ENCODE peak calls at places on chromosomes 2 and 18, in five cellular contexts. One of them, this sample, is unnamed.

GRCh38 chr2:46650556-46651001 is 171.2 kb downstream of the TMEM247 start:
- DNase-seq in upper lobe of right lung: no peak
- DNase-seq in IMR-90: peak; percentile 90
- DNase-seq in fibroblast of lung: peak; percentile 90
- DNase-seq in EL: peak; percentile 80
- DNase-seq in this sample: peak; percentile 43

GRCh38 chr2:96148410-96149217 is 3.4 kb upstream of the DUSP2 start:
- DNase-seq in upper lobe of right lung: peak; percentile 84
- DNase-seq in IMR-90: peak; percentile 96
- DNase-seq in fibroblast of lung: peak; percentile 90
- DNase-seq in EL: peak; percentile 88
- DNase-seq in this sample: no peak

GRCh38 chr2:60552851-60553495 is 481 bp downstream of the BCL11A start:
- DNase-seq in upper lobe of right lung: no peak
- DNase-seq in IMR-90: no peak
- DNase-seq in fibroblast of lung: no peak
- DNase-seq in EL: no peak
- DNase-seq in this sample: peak; percentile 64

GRCh38 chr2:3270095-3270478 is 107.5 kb downstream of the EIPR1 start:
- DNase-seq in upper lobe of right lung: peak; percentile 22
- DNase-seq in IMR-90: no peak
- DNase-seq in fibroblast of lung: no peak
- DNase-seq in EL: no peak
- DNase-seq in this sample: no peak

GRCh38 chr18:79560042-79560860 is 119.4 kb upstream of the CTDP1 start:
- DNase-seq in upper lobe of right lung: peak; percentile 59
- DNase-seq in IMR-90: no peak
- DNase-seq in fibroblast of lung: no peak
- DNase-seq in EL: no peak
- DNase-seq in this sample: no peak

GRCh38 chr2:148642891-148643416 is 1.6 kb upstream of the EPC2 start:
- DNase-seq in upper lobe of right lung: no peak
- DNase-seq in IMR-90: no peak
- DNase-seq in fibroblast of lung: peak; percentile 94
- DNase-seq in EL: peak; percentile 32
- DNase-seq in this sample: no peak

GRCh38 chr2:214069254-214069653 is 341.6 kb upstream of the VWC2L start:
- DNase-seq in upper lobe of right lung: no peak
- DNase-seq in IMR-90: peak; percentile 93
- DNase-seq in fibroblast of lung: peak; percentile 86
- DNase-seq in EL: peak; percentile 95
- DNase-seq in this sample: no peak

GRCh38 chr2:24919977-24920812 is at the start of gene ADCY3:
- DNase-seq in upper lobe of right lung: peak; percentile 78
- DNase-seq in IMR-90: peak; percentile 29
- DNase-seq in fibroblast of lung: peak; percentile 40
- DNase-seq in EL: peak; percentile 53
- DNase-seq in this sample: peak; percentile 45

GRCh38 chr2:128724994-128725393 is 406.3 kb upstream of the HS6ST1 start:
- DNase-seq in upper lobe of right lung: no peak
- DNase-seq in IMR-90: no peak
- DNase-seq in fibroblast of lung: no peak
- DNase-seq in EL: no peak
- DNase-seq in this sample: no peak

GRCh38 chr18:79786781-79787526 is 10.8 kb upstream of the KCNG2 start:
- DNase-seq in upper lobe of right lung: peak; percentile 40
- DNase-seq in IMR-90: peak; percentile 66
- DNase-seq in fibroblast of lung: peak; percentile 58
- DNase-seq in EL: peak; percentile 67
- DNase-seq in this sample: no peak

GRCh38 chr2:27720004-27720551 is 51.4 kb upstream of the MRPL33 start:
- DNase-seq in upper lobe of right lung: no peak
- DNase-seq in IMR-90: peak; percentile 98
- DNase-seq in fibroblast of lung: peak; percentile 96
- DNase-seq in EL: peak; percentile 95
- DNase-seq in this sample: no peak

GRCh38 chr2:42928692-42929576 is 136.6 kb upstream of the HAAO start:
- DNase-seq in upper lobe of right lung: peak; percentile 57
- DNase-seq in IMR-90: peak; percentile 47
- DNase-seq in fibroblast of lung: peak; percentile 43
- DNase-seq in EL: peak; percentile 25
- DNase-seq in this sample: no peak

GRCh38 chr2:186575302-186575701 is 14.6 kb upstream of the ITGAV start:
- DNase-seq in upper lobe of right lung: no peak
- DNase-seq in IMR-90: peak; percentile 99
- DNase-seq in fibroblast of lung: peak; percentile 99
- DNase-seq in EL: peak; percentile 96
- DNase-seq in this sample: no peak

GRCh38 chr2:207692206-207693065 is 19.0 kb upstream of the CCNYL1 start:
- DNase-seq in upper lobe of right lung: peak; percentile 73
- DNase-seq in IMR-90: peak; percentile 4
- DNase-seq in fibroblast of lung: peak; percentile 14
- DNase-seq in EL: peak; percentile 32
- DNase-seq in this sample: no peak

GRCh38 chr2:127674241-127675209 is 805 bp downstream of the LIMS2 start:
- DNase-seq in upper lobe of right lung: no peak
- DNase-seq in IMR-90: no peak
- DNase-seq in fibroblast of lung: no peak
- DNase-seq in EL: peak; percentile 40
- DNase-seq in this sample: no peak

GRCh38 chr18:74040459-74041332 is 106.9 kb downstream of the FBXO15 start:
- DNase-seq in upper lobe of right lung: peak; percentile 85
- DNase-seq in IMR-90: peak; percentile 11
- DNase-seq in fibroblast of lung: no peak
- DNase-seq in EL: peak; percentile 23
- DNase-seq in this sample: no peak

GRCh38 chr2:10385933-10386773 is 62.0 kb downstream of the ODC1 start:
- DNase-seq in upper lobe of right lung: no peak
- DNase-seq in IMR-90: peak; percentile 75
- DNase-seq in fibroblast of lung: peak; percentile 69
- DNase-seq in EL: peak; percentile 76
- DNase-seq in this sample: no peak

GRCh38 chr18:11502368-11502767 is 107.0 kb upstream of the SLC35G4 start:
- DNase-seq in upper lobe of right lung: no peak
- DNase-seq in IMR-90: peak; percentile 83
- DNase-seq in fibroblast of lung: peak; percentile 35
- DNase-seq in EL: peak; percentile 62
- DNase-seq in this sample: no peak

GRCh38 chr2:239321596-239322413 is 79.0 kb downstream of the HDAC4 start:
- DNase-seq in upper lobe of right lung: no peak
- DNase-seq in IMR-90: no peak
- DNase-seq in fibroblast of lung: peak; percentile 24
- DNase-seq in EL: no peak
- DNase-seq in this sample: no peak